ENCODE peak calls at places on chromosomes 3 and 15, in five cellular contexts. A, R, S, H and T are unnamed samples.

GRCh38 chr3:73470851-73471250 is 153.9 kb downstream of the PDZRN3 start:
- DNase-seq in A (no peak), S (no peak), R (no peak), H (no peak), T (no peak)

GRCh38 chr3:21620511-21621395 is 130.3 kb downstream of the ZNF385D start:
- DNase-seq in H (no peak), R (no peak), S (no peak), A (no peak), T (no peak)

GRCh38 chr15:81511160-81511559 is 137.1 kb upstream of the TMC3 start:
- DNase-seq in H (no peak), R (no peak), S (no peak), A (no peak), T (no peak)

GRCh38 chr3:148136816-148137215 is 560.9 kb upstream of the AGTR1 start:
- DNase-seq in R (no peak), H (no peak), A (no peak), S (no peak), T (no peak)

GRCh38 chr15:74422723-74423442 is 10.9 kb downstream of the SEMA7A start:
- DNase-seq in A (no peak), R (no peak), H (no peak), S (peak), T (no peak)

GRCh38 chr15:88623061-88623460 is 1.9 kb downstream of the AEN start:
- DNase-seq in A (no peak), S (no peak), H (no peak), R (no peak), T (no peak)

GRCh38 chr3:13863422-13863821 is 16.4 kb downstream of the WNT7A start:
- DNase-seq in H (no peak), S (no peak), A (no peak), R (no peak), T (no peak)

GRCh38 chr3:107684431-107684925 is 161.7 kb downstream of the BBX start:
- DNase-seq in H (peak), R (no peak), A (no peak), S (no peak), T (no peak)

GRCh38 chr3:99789322-99789721 is 28.3 kb upstream of the CMSS1 start:
- DNase-seq in S (no peak), A (no peak), R (no peak), H (no peak), T (no peak)

GRCh38 chr3:80017369-80017768 is 249.6 kb upstream of the ROBO1 start:
- DNase-seq in S (no peak), A (no peak), H (no peak), R (no peak), T (no peak)

GRCh38 chr3:134216206-134216764 is 34.4 kb downstream of the RYK start:
- DNase-seq in A (no peak), S (no peak), R (no peak), H (no peak), T (no peak)

GRCh38 chr3:58341376-58341775 is 8.7 kb downstream of the PXK start:
- DNase-seq in S (no peak), R (no peak), H (no peak), A (no peak), T (no peak)

DNA sequence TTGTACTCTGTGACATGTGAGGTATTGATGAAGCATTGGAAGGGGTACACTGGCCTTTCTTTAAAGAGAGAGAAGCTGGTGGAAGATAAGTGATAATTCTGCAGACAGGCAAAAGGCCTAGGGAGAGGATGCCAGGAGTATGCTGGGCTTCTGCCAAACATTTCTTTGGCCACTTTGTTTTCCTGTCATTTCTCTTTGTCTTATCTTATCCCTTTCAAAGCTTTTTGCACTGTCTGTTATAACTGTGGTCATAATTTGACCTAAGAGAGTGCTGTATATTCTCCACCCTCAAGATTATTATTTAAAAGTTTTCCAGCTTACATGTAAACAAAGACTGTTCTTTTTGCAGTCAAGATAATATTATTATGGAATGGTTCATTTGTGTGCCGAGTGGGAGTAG is 109.6 kb upstream of the SEMA6D start:
- DNase-seq in R (no peak), A (no peak), H (no peak), S (no peak), T (no peak)
- H3K4me3 ChIP-seq in R (no peak), A (no peak), H (no peak), S (no peak), T (no peak)

DNA sequence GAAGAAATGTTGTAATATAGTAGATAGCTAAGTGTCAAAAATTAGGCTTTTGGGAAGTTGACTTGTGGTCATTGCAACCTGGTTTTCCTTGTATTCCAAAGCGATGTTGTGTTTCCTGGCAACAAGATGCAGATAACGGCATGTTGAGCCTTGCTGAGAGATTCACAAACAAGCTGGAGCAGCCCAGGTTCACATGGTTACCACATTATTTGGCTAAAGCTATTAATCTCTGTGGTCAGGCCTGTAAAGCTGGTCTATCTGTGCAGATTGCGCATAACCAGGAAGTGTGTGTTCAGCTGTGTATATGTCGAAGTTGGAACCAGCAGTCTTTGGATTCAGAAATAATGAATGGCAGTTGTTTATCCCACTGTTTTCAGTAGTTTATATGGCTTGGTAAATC is 6.6 kb downstream of the TIPARP start:
- DNase-seq in S (no peak), A (no peak), R (no peak), H (no peak), T (no peak)
- H3K4me3 ChIP-seq in S (no peak), A (no peak), R (no peak), H (no peak), T (no peak)

DNA sequence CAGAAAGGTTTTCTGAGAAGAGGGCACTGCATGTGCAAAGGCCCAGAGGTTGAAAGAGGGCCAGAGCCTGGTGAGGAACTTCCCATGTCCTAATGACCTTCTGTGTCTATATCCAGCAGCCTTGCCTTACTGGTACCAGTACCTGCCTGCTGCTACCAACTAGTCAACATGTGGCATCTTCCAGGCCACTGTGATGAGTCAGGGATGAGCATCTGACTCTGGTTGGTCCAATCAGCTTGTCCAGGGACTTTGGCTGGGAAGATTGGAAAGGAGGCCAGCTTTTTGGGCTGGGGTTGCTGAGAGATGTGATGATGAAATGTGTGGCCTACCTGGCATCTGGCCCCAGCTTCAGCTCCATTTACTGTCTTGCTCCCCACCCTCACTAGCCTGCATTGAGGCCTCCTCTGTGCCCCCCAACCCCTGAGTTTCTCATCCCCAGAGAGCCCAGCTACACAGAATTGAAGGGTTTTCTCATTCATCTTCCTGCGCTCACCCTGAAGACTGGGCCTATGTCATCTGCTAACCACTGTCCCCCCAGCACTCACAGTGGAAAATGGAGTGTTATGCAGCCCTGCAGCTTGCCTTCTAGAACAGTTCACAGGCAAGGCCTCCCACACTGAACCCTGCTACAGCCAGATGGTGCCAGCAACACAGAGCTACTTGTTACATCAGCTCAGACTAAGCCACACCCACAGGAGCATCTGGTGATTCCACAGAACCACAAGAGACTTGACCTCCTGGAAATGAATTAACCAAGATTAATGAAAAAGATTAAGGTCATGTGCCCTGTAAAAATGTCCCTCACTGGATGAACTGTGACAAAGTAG is 1.3 kb upstream of the TWF2 start:
- DNase-seq in A (no peak), H (peak), S (peak), R (peak), T (no peak)
- H3K4me3 ChIP-seq in A (no peak), H (peak), S (peak), R (peak), T (no peak)

DNA sequence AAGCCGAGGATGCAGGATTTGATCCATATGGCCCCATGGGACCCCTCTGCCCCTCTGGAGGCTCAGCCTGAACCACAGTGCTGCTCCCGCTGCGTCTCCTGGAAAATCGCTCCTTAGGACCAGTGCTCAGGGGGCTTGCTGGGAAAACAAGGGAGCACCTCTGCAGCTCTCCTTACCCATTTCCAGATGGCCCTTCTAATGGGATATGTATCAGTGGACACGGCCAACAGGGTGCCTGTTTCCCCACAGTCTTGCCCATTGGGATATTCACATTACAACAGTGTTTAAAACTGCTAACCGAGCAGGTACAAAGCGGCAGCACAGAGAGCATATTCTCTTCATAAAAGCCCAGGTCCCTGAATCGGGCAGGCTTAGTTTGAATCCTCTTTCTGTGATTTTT is 27.1 kb downstream of the TMEM44 start:
- DNase-seq in H (no peak), R (no peak), A (no peak), S (no peak), T (no peak)
- H3K4me3 ChIP-seq in H (no peak), R (no peak), A (no peak), S (no peak), T (no peak)

GRCh38 chr3:45795882-45796765 is at the start of gene SLC6A20:
- DNase-seq in S (no peak), A (no peak), H (no peak), R (no peak), T (no peak)
- H3K4me3 ChIP-seq in S (peak), A (peak), H (peak), R (peak), T (peak)

DNA sequence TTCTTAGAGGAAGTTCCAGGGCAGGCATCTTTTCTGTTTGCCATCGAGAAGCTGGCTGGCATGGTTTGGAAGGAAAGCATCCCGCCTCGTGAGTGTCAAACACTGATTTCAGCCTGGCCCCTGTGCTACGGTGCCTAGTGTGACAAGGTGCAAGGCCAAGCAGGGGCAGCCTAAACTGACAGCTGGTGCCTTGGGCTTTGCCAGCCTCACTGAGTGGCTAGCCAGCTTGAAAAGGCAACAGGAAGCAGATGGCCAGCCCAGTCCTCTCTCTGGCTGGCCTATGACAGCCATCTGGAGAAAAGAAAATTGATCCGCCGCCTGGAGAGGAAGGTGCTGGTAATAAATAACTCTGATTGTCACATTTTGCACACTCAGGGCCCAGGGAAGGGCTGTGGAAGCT is 52.2 kb downstream of the C3orf85 start:
- DNase-seq in A (no peak), R (no peak), H (no peak), S (no peak), T (no peak)
- H3K4me3 ChIP-seq in A (no peak), R (no peak), H (no peak), S (no peak), T (no peak)

DNA sequence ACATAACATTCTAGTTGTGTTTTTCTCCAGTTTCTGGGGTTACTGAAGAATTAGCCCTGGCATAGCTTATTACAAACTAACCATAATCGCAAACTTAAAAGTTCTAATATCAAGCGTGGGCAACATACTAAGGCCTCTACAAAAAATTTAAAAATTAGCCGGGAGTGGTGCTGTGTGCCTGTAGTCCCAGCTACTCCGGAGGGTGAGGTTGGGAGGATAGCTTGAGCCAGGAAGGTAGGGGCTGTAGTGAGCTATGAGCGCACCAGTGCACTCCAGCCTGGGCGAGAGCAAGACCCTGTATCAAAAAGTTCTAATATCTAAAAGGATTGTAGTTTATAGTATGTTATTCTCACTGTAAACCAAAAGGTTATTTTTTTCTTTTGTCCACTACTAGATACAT is 1.1 kb downstream of the OIP5 start:
- DNase-seq in S (no peak), A (no peak), R (no peak), H (no peak), T (no peak)
- H3K4me3 ChIP-seq in S (no peak), A (no peak), R (no peak), H (no peak), T (no peak)

GRCh38 chr3:8505621-8506020 is 4.0 kb downstream of the LMCD1 start:
- DNase-seq in A (no peak), S (no peak), R (peak), H (no peak), T (no peak)
- H3K4me3 ChIP-seq in A (no peak), S (peak), R (peak), H (no peak), T (peak)

GRCh38 chr15:67065531-67066005 is at the start of gene SMAD3:
- DNase-seq in S (peak), R (peak), H (peak), A (peak), T (peak)

GRCh38 chr15:67061811-67062348 is 3.5 kb upstream of the SMAD3 start:
- DNase-seq in R (no peak), H (no peak), S (no peak), A (no peak), T (no peak)

GRCh38 chr15:67062365-67062985 is 2.9 kb upstream of the SMAD3 start:
- DNase-seq in R (no peak), H (no peak), S (no peak), A (no peak), T (no peak)

GRCh38 chr15:67064607-67065530 is 533 bp upstream of the SMAD3 start:
- DNase-seq in A (no peak), S (peak), H (no peak), R (no peak), T (no peak)

GRCh38 chr15:67063689-67064606 is 1.5 kb upstream of the SMAD3 start:
- DNase-seq in H (no peak), A (peak), R (no peak), S (peak), T (no peak)
- H3K4me3 ChIP-seq in H (no peak), A (no peak), R (no peak), S (peak), T (no peak)